ENCODE peak calls at places on chromosome 19, in six cellular contexts. One of them, this sample, is unnamed.

GRCh38 chr19:33094504-33095067 is 13.6 kb downstream of the GPATCH1 start:
- DNase-seq in brain microvascular endothelial cell: no peak
- DNase-seq in colonic mucosa: peak
- DNase-seq in kidney epithelial cell: no peak
- DNase-seq in tibial nerve: no peak
- DNase-seq in BE2C: no peak
- DNase-seq in this sample: peak

GRCh38 chr19:42362891-42363440 is 27.1 kb downstream of the CNFN start:
- DNase-seq in brain microvascular endothelial cell: no peak
- DNase-seq in colonic mucosa: no peak
- DNase-seq in kidney epithelial cell: no peak
- DNase-seq in tibial nerve: no peak
- DNase-seq in BE2C: no peak
- DNase-seq in this sample: no peak

GRCh38 chr19:3982701-3983541 is 2.3 kb downstream of the EEF2 start:
- DNase-seq in brain microvascular endothelial cell: no peak
- DNase-seq in colonic mucosa: no peak
- DNase-seq in kidney epithelial cell: no peak
- DNase-seq in tibial nerve: no peak
- DNase-seq in BE2C: no peak
- DNase-seq in this sample: no peak

GRCh38 chr19:51687791-51688664 is 5.1 kb upstream of the SPACA6 start:
- DNase-seq in brain microvascular endothelial cell: peak
- DNase-seq in colonic mucosa: peak
- DNase-seq in kidney epithelial cell: no peak
- DNase-seq in tibial nerve: peak
- DNase-seq in BE2C: peak
- DNase-seq in this sample: no peak

GRCh38 chr19:12785431-12786011 is 5.8 kb upstream of the JUNB start:
- DNase-seq in brain microvascular endothelial cell: no peak
- DNase-seq in colonic mucosa: peak
- DNase-seq in kidney epithelial cell: no peak
- DNase-seq in tibial nerve: no peak
- DNase-seq in BE2C: no peak
- DNase-seq in this sample: no peak

GRCh38 chr19:50607874-50608785 is 31.6 kb downstream of the SYT3 start:
- DNase-seq in brain microvascular endothelial cell: peak
- DNase-seq in colonic mucosa: peak
- DNase-seq in kidney epithelial cell: peak
- DNase-seq in tibial nerve: peak
- DNase-seq in BE2C: peak
- DNase-seq in this sample: peak

GRCh38 chr19:50693064-50693975 is 26.3 kb downstream of the SHANK1 start:
- DNase-seq in brain microvascular endothelial cell: no peak
- DNase-seq in colonic mucosa: no peak
- DNase-seq in kidney epithelial cell: no peak
- DNase-seq in tibial nerve: no peak
- DNase-seq in BE2C: peak
- DNase-seq in this sample: no peak

GRCh38 chr19:18526316-18526715 is 4.4 kb upstream of the ELL start:
- DNase-seq in brain microvascular endothelial cell: no peak
- DNase-seq in colonic mucosa: no peak
- DNase-seq in kidney epithelial cell: no peak
- DNase-seq in tibial nerve: no peak
- DNase-seq in BE2C: no peak
- DNase-seq in this sample: no peak

GRCh38 chr19:14054721-14055120 is 7.2 kb downstream of the PALM3 start:
- DNase-seq in brain microvascular endothelial cell: no peak
- DNase-seq in colonic mucosa: no peak
- DNase-seq in kidney epithelial cell: no peak
- DNase-seq in tibial nerve: no peak
- DNase-seq in BE2C: no peak
- DNase-seq in this sample: no peak

GRCh38 chr19:43316591-43317319 is 36.7 kb upstream of the CD177 start:
- DNase-seq in brain microvascular endothelial cell: no peak
- DNase-seq in colonic mucosa: peak
- DNase-seq in kidney epithelial cell: no peak
- DNase-seq in tibial nerve: no peak
- DNase-seq in BE2C: peak
- DNase-seq in this sample: no peak

GRCh38 chr19:56637976-56638555 is 4.9 kb upstream of the SMIM17 start:
- DNase-seq in brain microvascular endothelial cell: peak
- DNase-seq in colonic mucosa: peak
- DNase-seq in kidney epithelial cell: peak
- DNase-seq in tibial nerve: peak
- DNase-seq in BE2C: peak
- DNase-seq in this sample: peak

GRCh38 chr19:16070366-16070990 is 5.8 kb upstream of the TPM4 start:
- DNase-seq in brain microvascular endothelial cell: no peak
- DNase-seq in colonic mucosa: peak
- DNase-seq in kidney epithelial cell: no peak
- DNase-seq in tibial nerve: no peak
- DNase-seq in BE2C: no peak
- DNase-seq in this sample: no peak

GRCh38 chr19:39502640-39503417 is 4.1 kb downstream of the DLL3 start:
- DNase-seq in brain microvascular endothelial cell: no peak
- DNase-seq in colonic mucosa: peak
- DNase-seq in kidney epithelial cell: no peak
- DNase-seq in tibial nerve: no peak
- DNase-seq in BE2C: no peak
- DNase-seq in this sample: no peak

GRCh38 chr19:37304190-37304883 is 66.6 kb upstream of the ZNF527 start:
- DNase-seq in brain microvascular endothelial cell: no peak
- DNase-seq in colonic mucosa: no peak
- DNase-seq in kidney epithelial cell: no peak
- DNase-seq in tibial nerve: no peak
- DNase-seq in BE2C: peak
- DNase-seq in this sample: no peak

GRCh38 chr19:57419439-57419838 is 8.5 kb downstream of the ZNF17 start:
- DNase-seq in brain microvascular endothelial cell: no peak
- DNase-seq in colonic mucosa: no peak
- DNase-seq in kidney epithelial cell: no peak
- DNase-seq in tibial nerve: no peak
- DNase-seq in BE2C: no peak
- DNase-seq in this sample: no peak

GRCh38 chr19:21256722-21257121 is 72.5 kb downstream of the ZNF708 start:
- DNase-seq in brain microvascular endothelial cell: peak
- DNase-seq in colonic mucosa: no peak
- DNase-seq in kidney epithelial cell: no peak
- DNase-seq in tibial nerve: no peak
- DNase-seq in BE2C: no peak
- DNase-seq in this sample: no peak

GRCh38 chr19:16323532-16323931 is 1.1 kb upstream of the KLF2 start:
- DNase-seq in brain microvascular endothelial cell: no peak
- DNase-seq in colonic mucosa: no peak
- DNase-seq in kidney epithelial cell: no peak
- DNase-seq in tibial nerve: no peak
- DNase-seq in BE2C: no peak
- DNase-seq in this sample: no peak

GRCh38 chr19:39377373-39378362 is 13.2 kb downstream of the PAF1 start:
- DNase-seq in brain microvascular endothelial cell: no peak
- DNase-seq in colonic mucosa: no peak
- DNase-seq in kidney epithelial cell: no peak
- DNase-seq in tibial nerve: no peak
- DNase-seq in BE2C: no peak
- DNase-seq in this sample: no peak

GRCh38 chr19:39406656-39407393 is at the start of gene ZFP36:
- DNase-seq in brain microvascular endothelial cell: peak
- DNase-seq in colonic mucosa: peak
- DNase-seq in kidney epithelial cell: no peak
- DNase-seq in tibial nerve: peak
- DNase-seq in BE2C: peak
- DNase-seq in this sample: no peak

GRCh38 chr19:392375-392970 is 16.5 kb downstream of the C2CD4C start:
- DNase-seq in brain microvascular endothelial cell: no peak
- DNase-seq in colonic mucosa: no peak
- DNase-seq in kidney epithelial cell: no peak
- DNase-seq in tibial nerve: no peak
- DNase-seq in BE2C: no peak
- DNase-seq in this sample: no peak
- TF ChIP-seq CTCF in brain microvascular endothelial cell: no peak
- TF ChIP-seq CTCF in colonic mucosa: no peak
- TF ChIP-seq CTCF in kidney epithelial cell: no peak
- TF ChIP-seq CTCF in tibial nerve: no peak
- TF ChIP-seq CTCF in BE2C: no peak
- TF ChIP-seq CTCF in this sample: no peak

GRCh38 chr19:29940971-29941585 is 961 bp upstream of the URI1 start:
- DNase-seq in brain microvascular endothelial cell: no peak
- DNase-seq in colonic mucosa: no peak
- DNase-seq in kidney epithelial cell: no peak
- DNase-seq in tibial nerve: no peak
- DNase-seq in BE2C: no peak
- DNase-seq in this sample: no peak
- H3K4me3 ChIP-seq in brain microvascular endothelial cell: no peak
- H3K4me3 ChIP-seq in colonic mucosa: no peak
- H3K4me3 ChIP-seq in kidney epithelial cell: no peak
- H3K4me3 ChIP-seq in tibial nerve: no peak
- H3K4me3 ChIP-seq in BE2C: no peak
- H3K4me3 ChIP-seq in this sample: no peak

DNA sequence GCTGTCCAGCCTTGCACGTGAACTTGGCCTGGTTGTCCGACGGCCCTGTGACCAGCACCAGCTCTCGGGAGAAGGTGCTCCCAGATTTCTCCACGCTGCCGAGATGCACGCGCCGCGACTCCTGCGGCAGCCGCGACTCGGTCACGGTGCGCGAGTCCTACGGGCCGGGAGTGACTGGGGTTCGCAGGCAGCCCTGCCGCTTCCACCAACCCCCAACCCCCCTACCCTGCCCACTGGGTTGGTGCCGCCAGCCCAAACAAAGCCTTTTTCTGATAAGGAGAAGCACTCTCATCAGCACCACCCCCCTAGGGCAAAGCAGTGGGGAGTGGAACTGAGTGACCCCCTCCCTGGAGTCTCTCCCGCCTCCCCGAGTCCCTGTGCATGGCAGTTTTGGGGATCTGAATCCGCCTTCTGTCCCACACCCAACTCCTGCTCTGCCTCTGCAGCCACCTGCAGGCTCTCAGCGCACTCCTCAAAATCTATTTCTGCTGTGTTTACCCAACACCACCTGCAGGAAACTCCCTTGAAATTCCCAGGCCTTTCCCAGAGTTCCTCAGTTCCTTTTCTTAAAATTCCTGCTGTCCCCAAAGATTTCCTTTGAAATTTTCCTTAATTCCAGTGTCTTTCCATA is 6.2 kb downstream of the NPHS1 start:
- DNase-seq in brain microvascular endothelial cell: no peak
- DNase-seq in colonic mucosa: peak
- DNase-seq in kidney epithelial cell: no peak
- DNase-seq in tibial nerve: no peak
- DNase-seq in BE2C: no peak
- DNase-seq in this sample: no peak
- TF ChIP-seq CTCF in brain microvascular endothelial cell: no peak
- TF ChIP-seq CTCF in colonic mucosa: no peak
- TF ChIP-seq CTCF in kidney epithelial cell: no peak
- TF ChIP-seq CTCF in tibial nerve: no peak
- TF ChIP-seq CTCF in BE2C: no peak
- TF ChIP-seq CTCF in this sample: peak

GRCh38 chr19:5364674-5365073 is 24.1 kb upstream of the PTPRS start:
- DNase-seq in brain microvascular endothelial cell: no peak
- DNase-seq in colonic mucosa: no peak
- DNase-seq in kidney epithelial cell: no peak
- DNase-seq in tibial nerve: no peak
- DNase-seq in BE2C: no peak
- DNase-seq in this sample: no peak

GRCh38 chr19:5358173-5358800 is 17.7 kb upstream of the PTPRS start:
- DNase-seq in brain microvascular endothelial cell: no peak
- DNase-seq in colonic mucosa: no peak
- DNase-seq in kidney epithelial cell: no peak
- DNase-seq in tibial nerve: no peak
- DNase-seq in BE2C: no peak
- DNase-seq in this sample: no peak

GRCh38 chr19:5357584-5357983 is 17.0 kb upstream of the PTPRS start:
- DNase-seq in brain microvascular endothelial cell: no peak
- DNase-seq in colonic mucosa: no peak
- DNase-seq in kidney epithelial cell: no peak
- DNase-seq in tibial nerve: no peak
- DNase-seq in BE2C: no peak
- DNase-seq in this sample: no peak

GRCh38 chr19:5360003-5360820 is 19.6 kb upstream of the PTPRS start:
- DNase-seq in brain microvascular endothelial cell: no peak
- DNase-seq in colonic mucosa: no peak
- DNase-seq in kidney epithelial cell: no peak
- DNase-seq in tibial nerve: no peak
- DNase-seq in BE2C: no peak
- DNase-seq in this sample: no peak

GRCh38 chr19:5361407-5361806 is 20.8 kb upstream of the PTPRS start:
- DNase-seq in brain microvascular endothelial cell: no peak
- DNase-seq in colonic mucosa: no peak
- DNase-seq in kidney epithelial cell: no peak
- DNase-seq in tibial nerve: no peak
- DNase-seq in BE2C: no peak
- DNase-seq in this sample: no peak
- H3K4me3 ChIP-seq in brain microvascular endothelial cell: no peak
- H3K4me3 ChIP-seq in colonic mucosa: no peak
- H3K4me3 ChIP-seq in kidney epithelial cell: no peak
- H3K4me3 ChIP-seq in tibial nerve: no peak
- H3K4me3 ChIP-seq in BE2C: no peak
- H3K4me3 ChIP-seq in this sample: no peak

DNA sequence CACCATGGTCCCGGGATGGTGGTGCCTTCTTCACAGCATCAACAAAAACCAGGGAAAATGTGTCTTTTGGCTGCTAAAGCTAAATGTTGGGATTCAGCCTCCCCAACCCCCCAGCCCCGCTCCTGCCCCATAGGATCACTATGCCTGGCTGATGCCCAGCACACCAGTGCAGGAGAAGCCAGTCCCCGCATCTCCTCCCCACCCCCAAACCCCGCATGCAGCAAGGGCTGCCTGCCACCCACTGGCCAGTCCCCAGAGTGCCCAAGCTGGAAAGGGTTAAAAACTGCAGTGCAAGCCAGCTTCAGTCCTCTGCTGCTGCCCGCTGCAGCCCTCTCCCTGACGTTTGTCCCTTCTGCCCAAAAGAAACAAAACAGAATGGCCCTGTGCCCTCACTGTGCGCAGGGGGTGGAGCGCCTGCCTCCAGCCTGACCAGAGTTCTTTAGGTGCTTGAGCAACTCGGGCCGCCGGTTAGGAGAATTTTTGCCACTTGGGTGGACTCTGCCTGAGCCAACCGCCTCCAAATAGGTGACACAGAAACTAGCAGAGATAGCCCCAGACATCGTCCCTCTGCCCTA is 3.7 kb downstream of the CALM3 start:
- DNase-seq in brain microvascular endothelial cell: no peak
- DNase-seq in colonic mucosa: no peak
- DNase-seq in kidney epithelial cell: no peak
- DNase-seq in tibial nerve: no peak
- DNase-seq in BE2C: no peak
- DNase-seq in this sample: no peak
- TF ChIP-seq CTCF in brain microvascular endothelial cell: peak
- TF ChIP-seq CTCF in colonic mucosa: no peak
- TF ChIP-seq CTCF in kidney epithelial cell: no peak
- TF ChIP-seq CTCF in tibial nerve: no peak
- TF ChIP-seq CTCF in BE2C: no peak
- TF ChIP-seq CTCF in this sample: no peak